ENCODE peak calls at places on chromosomes 5 and 9, in six cellular contexts. L, A, Y, O, K and Q are unnamed samples.

GRCh38 chr5:96963267-96963666 is 27.4 kb downstream of the LNPEP start:
- DNase-seq in L (no peak), K (no peak), A (no peak), O (no peak), Y (no peak), Q (peak; percentile 25)

GRCh38 chr9:36029765-36030528 is 6.8 kb upstream of the RECK start:
- DNase-seq in K (peak; percentile 94), O (no peak), Y (no peak), A (no peak), L (peak; percentile 37), Q (no peak)

GRCh38 chr5:157113007-157113406 is 4.2 kb upstream of the HAVCR2 start:
- DNase-seq in L (no peak), A (no peak), O (no peak), Y (no peak), K (no peak), Q (no peak)

GRCh38 chr9:29822458-29822857 is 2249.2 kb upstream of the C9orf72 start:
- DNase-seq in K (no peak), L (no peak), O (no peak), Y (no peak), A (no peak), Q (no peak)

GRCh38 chr5:17180330-17180843 is 37.0 kb upstream of the BASP1 start:
- DNase-seq in K (no peak), Y (no peak), A (no peak), O (no peak), L (no peak), Q (no peak)

GRCh38 chr5:51882647-51883046 is 499.4 kb downstream of the ISL1 start:
- DNase-seq in A (no peak), O (no peak), Y (no peak), L (no peak), K (no peak), Q (no peak)

GRCh38 chr5:43304520-43304919 is 8.7 kb downstream of the HMGCS1 start:
- DNase-seq in O (no peak), Y (no peak), L (no peak), K (no peak), A (no peak), Q (no peak)

GRCh38 chr5:178269499-178269898 is 36.9 kb upstream of the PHYKPL start:
- DNase-seq in K (no peak), A (no peak), Y (no peak), L (no peak), O (no peak), Q (no peak)

GRCh38 chr9:134065720-134066419 is 2.0 kb downstream of the BRD3 start:
- DNase-seq in L (peak; percentile 40), O (peak; percentile 35), K (no peak), A (peak; percentile 49), Y (peak; percentile 47), Q (no peak)

GRCh38 chr5:150694638-150695037 is 6.2 kb downstream of the RBM22 start:
- DNase-seq in L (no peak), Y (no peak), O (no peak), K (no peak), A (no peak), Q (no peak)

GRCh38 chr5:81195334-81195929 is 37.7 kb upstream of the CKMT2 start:
- DNase-seq in K (no peak), O (no peak), Y (no peak), A (no peak), L (no peak), Q (no peak)

GRCh38 chr5:141567513-141568117 is 51.2 kb downstream of the DIAPH1 start:
- DNase-seq in K (no peak), Y (no peak), O (no peak), A (no peak), L (peak; percentile 7), Q (no peak)

GRCh38 chr5:136062563-136063274 is 33.9 kb downstream of the TGFBI start:
- DNase-seq in A (no peak), Y (no peak), L (no peak), O (peak; percentile 5), K (no peak), Q (no peak)

GRCh38 chr5:147534172-147534951 is 24.5 kb upstream of the DPYSL3 start:
- DNase-seq in K (no peak), A (no peak), Y (no peak), O (no peak), L (no peak), Q (no peak)

GRCh38 chr5:66744040-66744439 is 147.8 kb downstream of the MAST4 start:
- DNase-seq in A (no peak), L (peak; percentile 37), K (no peak), O (no peak), Y (no peak), Q (peak; percentile 9)

GRCh38 chr5:127061956-127062355 is 11.3 kb downstream of the C5orf63 start:
- DNase-seq in A (no peak), L (no peak), O (no peak), K (no peak), Y (no peak), Q (no peak)

GRCh38 chr5:53974021-53974420 is 336.4 kb downstream of the ARL15 start:
- DNase-seq in A (no peak), L (no peak), K (no peak), Y (no peak), O (no peak), Q (no peak)